ENCODE peak calls at places on chromosomes 2 and 18, in four cellular contexts. One of them, this sample, is unnamed.

GRCh38 chr18:23856466-23857175 is 157.9 kb upstream of the TTC39C start:
- DNase-seq in testis: no peak
- DNase-seq in AG04449: no peak
- DNase-seq in astrocyte of the spinal cord: peak; percentile 30
- DNase-seq in this sample: no peak

GRCh38 chr2:148546270-148546669 is 98.3 kb upstream of the EPC2 start:
- DNase-seq in testis: no peak
- DNase-seq in AG04449: no peak
- DNase-seq in astrocyte of the spinal cord: no peak
- DNase-seq in this sample: no peak

GRCh38 chr2:238775591-238775990 is 72.3 kb upstream of the TWIST2 start:
- DNase-seq in testis: no peak
- DNase-seq in AG04449: no peak
- DNase-seq in astrocyte of the spinal cord: no peak
- DNase-seq in this sample: no peak

GRCh38 chr2:43292851-43293743 is 66.7 kb upstream of the ZFP36L2 start:
- DNase-seq in testis: no peak
- DNase-seq in AG04449: no peak
- DNase-seq in astrocyte of the spinal cord: no peak
- DNase-seq in this sample: no peak

GRCh38 chr2:47437287-47437686 is 34.3 kb downstream of the MSH2 start:
- DNase-seq in testis: no peak
- DNase-seq in AG04449: no peak
- DNase-seq in astrocyte of the spinal cord: peak; percentile 53
- DNase-seq in this sample: no peak

GRCh38 chr18:79405019-79405780 is 9.5 kb downstream of the NFATC1 start:
- DNase-seq in testis: no peak
- DNase-seq in AG04449: no peak
- DNase-seq in astrocyte of the spinal cord: no peak
- DNase-seq in this sample: no peak

GRCh38 chr2:207148025-207148424 is 17.7 kb downstream of the KLF7 start:
- DNase-seq in testis: no peak
- DNase-seq in AG04449: no peak
- DNase-seq in astrocyte of the spinal cord: peak; percentile 23
- DNase-seq in this sample: no peak

GRCh38 chr2:139031722-139032121 is 251.5 kb upstream of the NXPH2 start:
- DNase-seq in testis: no peak
- DNase-seq in AG04449: no peak
- DNase-seq in astrocyte of the spinal cord: peak; percentile 17
- DNase-seq in this sample: no peak

GRCh38 chr2:20473128-20473527 is 26.3 kb downstream of the RHOB start:
- DNase-seq in testis: no peak
- DNase-seq in AG04449: no peak
- DNase-seq in astrocyte of the spinal cord: no peak
- DNase-seq in this sample: peak; percentile 52

GRCh38 chr18:36305375-36305774 is 7.9 kb downstream of the FHOD3 start:
- DNase-seq in testis: no peak
- DNase-seq in AG04449: no peak
- DNase-seq in astrocyte of the spinal cord: peak; percentile 37
- DNase-seq in this sample: no peak

GRCh38 chr2:11270891-11271290 is 73.5 kb downstream of the ROCK2 start:
- DNase-seq in testis: no peak
- DNase-seq in AG04449: peak; percentile 73
- DNase-seq in astrocyte of the spinal cord: peak; percentile 60
- DNase-seq in this sample: no peak

GRCh38 chr2:111702119-111702808 is 181.7 kb downstream of the ANAPC1 start:
- DNase-seq in testis: peak; percentile 26
- DNase-seq in AG04449: no peak
- DNase-seq in astrocyte of the spinal cord: peak; percentile 53
- DNase-seq in this sample: peak; percentile 75

GRCh38 chr18:40874233-40874632 is 1080.8 kb upstream of the PIK3C3 start:
- DNase-seq in testis: no peak
- DNase-seq in AG04449: no peak
- DNase-seq in astrocyte of the spinal cord: peak; percentile 34
- DNase-seq in this sample: no peak

GRCh38 chr2:239594772-239595608 is 194.2 kb upstream of the HDAC4 start:
- DNase-seq in testis: no peak
- DNase-seq in AG04449: no peak
- DNase-seq in astrocyte of the spinal cord: no peak
- DNase-seq in this sample: no peak

GRCh38 chr18:12308386-12309100 is 502 bp downstream of the TUBB6 start:
- DNase-seq in testis: peak; percentile 74
- DNase-seq in AG04449: no peak
- DNase-seq in astrocyte of the spinal cord: peak; percentile 89
- DNase-seq in this sample: peak; percentile 87

GRCh38 chr2:169131587-169132512 is 62.5 kb downstream of the DHRS9 start:
- DNase-seq in testis: no peak
- DNase-seq in AG04449: no peak
- DNase-seq in astrocyte of the spinal cord: peak; percentile 55
- DNase-seq in this sample: no peak

GRCh38 chr2:185802926-185803325 is 64.3 kb downstream of the FSIP2 start:
- DNase-seq in testis: no peak
- DNase-seq in AG04449: no peak
- DNase-seq in astrocyte of the spinal cord: no peak
- DNase-seq in this sample: no peak

GRCh38 chr2:179341152-179341866 is 76.7 kb upstream of the SESTD1 start:
- DNase-seq in testis: no peak
- DNase-seq in AG04449: no peak
- DNase-seq in astrocyte of the spinal cord: no peak
- DNase-seq in this sample: no peak

DNA sequence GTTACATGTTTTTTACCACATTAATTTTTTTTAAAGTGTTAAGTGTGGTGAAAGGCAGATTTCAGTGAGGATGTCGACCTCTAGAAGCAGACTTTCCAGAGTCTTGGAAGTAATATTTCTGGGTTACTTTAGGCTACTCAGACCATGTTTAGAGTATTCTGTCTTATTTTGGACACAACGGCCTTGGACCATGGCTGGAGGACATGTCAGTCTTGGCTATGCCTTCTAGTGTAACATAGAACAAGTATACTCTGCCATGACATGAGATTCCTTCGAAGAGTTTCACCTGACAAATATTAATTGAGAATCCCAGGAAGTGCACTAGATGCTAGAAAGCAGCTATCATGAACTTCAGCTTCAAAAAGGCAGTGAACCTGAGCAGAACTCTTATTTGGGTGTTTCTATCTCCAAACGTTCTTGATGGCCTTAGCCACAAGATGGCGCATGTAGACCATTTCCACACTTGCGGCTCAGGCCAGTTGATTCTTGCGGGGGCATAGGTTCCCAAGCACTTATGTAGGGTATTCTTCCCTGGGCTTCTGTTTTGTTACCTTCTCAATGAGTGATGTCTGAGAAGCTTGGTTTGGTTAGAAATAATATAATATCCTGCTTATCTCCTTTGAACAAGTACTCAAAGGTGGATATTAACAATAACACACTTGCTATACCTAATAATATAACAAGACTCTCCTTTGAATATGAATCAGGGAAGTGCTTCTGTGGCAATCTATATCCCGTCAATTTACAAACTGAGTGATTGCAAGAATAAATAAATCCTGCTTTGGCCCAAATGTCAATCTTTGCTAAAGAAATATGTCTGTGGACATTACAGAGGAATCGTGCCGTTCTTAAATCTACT is 62.0 kb downstream of the CACNB4 start:
- DNase-seq in testis: peak; percentile 88
- DNase-seq in AG04449: peak; percentile 16
- DNase-seq in astrocyte of the spinal cord: peak; percentile 75
- DNase-seq in this sample: peak; percentile 64
- TF ChIP-seq CTCF in testis: peak; percentile 60
- TF ChIP-seq CTCF in AG04449: peak; percentile 77
- TF ChIP-seq CTCF in astrocyte of the spinal cord: peak; percentile 80
- TF ChIP-seq CTCF in this sample: peak; percentile 79

DNA sequence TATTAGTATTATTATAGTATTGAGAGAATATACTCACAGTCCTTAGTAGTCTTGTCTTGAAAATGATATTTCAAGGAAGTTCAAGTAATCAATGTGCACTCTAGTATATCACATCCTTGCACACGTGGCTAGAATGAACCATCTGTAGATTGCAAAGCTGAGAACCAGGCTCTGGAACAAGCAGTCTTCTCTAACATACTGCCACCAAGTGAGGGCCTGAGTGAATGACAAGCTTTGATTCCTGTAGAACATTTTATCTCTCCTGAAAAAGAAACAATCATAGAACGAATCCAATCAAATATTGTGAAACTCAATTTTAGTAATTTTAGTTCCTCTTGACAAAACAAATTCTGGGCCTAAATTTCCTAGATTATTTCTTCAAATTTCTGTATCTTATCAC is 55.3 kb upstream of the SULT1C3 start:
- DNase-seq in testis: no peak
- DNase-seq in AG04449: no peak
- DNase-seq in astrocyte of the spinal cord: peak; percentile 12
- DNase-seq in this sample: no peak
- TF ChIP-seq CTCF in testis: no peak
- TF ChIP-seq CTCF in AG04449: peak; percentile 38
- TF ChIP-seq CTCF in astrocyte of the spinal cord: peak; percentile 52
- TF ChIP-seq CTCF in this sample: no peak

GRCh38 chr2:215415820-215416613 is 19.9 kb downstream of the FN1 start:
- DNase-seq in testis: no peak
- DNase-seq in AG04449: no peak
- DNase-seq in astrocyte of the spinal cord: no peak
- DNase-seq in this sample: no peak

GRCh38 chr2:215417400-215417951 is 18.4 kb downstream of the FN1 start:
- DNase-seq in testis: no peak
- DNase-seq in AG04449: no peak
- DNase-seq in astrocyte of the spinal cord: no peak
- DNase-seq in this sample: no peak

GRCh38 chr2:215418064-215418963 is 17.6 kb downstream of the FN1 start:
- DNase-seq in testis: no peak
- DNase-seq in AG04449: no peak
- DNase-seq in astrocyte of the spinal cord: no peak
- DNase-seq in this sample: no peak

GRCh38 chr2:215415218-215415617 is 20.6 kb downstream of the FN1 start:
- DNase-seq in testis: no peak
- DNase-seq in AG04449: no peak
- DNase-seq in astrocyte of the spinal cord: no peak
- DNase-seq in this sample: no peak

GRCh38 chr2:215416656-215417055 is 19.2 kb downstream of the FN1 start:
- DNase-seq in testis: no peak
- DNase-seq in AG04449: no peak
- DNase-seq in astrocyte of the spinal cord: no peak
- DNase-seq in this sample: no peak
- TF ChIP-seq CTCF in testis: no peak
- TF ChIP-seq CTCF in AG04449: no peak
- TF ChIP-seq CTCF in astrocyte of the spinal cord: no peak
- TF ChIP-seq CTCF in this sample: no peak

GRCh38 chr2:27261926-27262298 is 935 bp downstream of the SLC30A3 start:
- DNase-seq in testis: no peak
- DNase-seq in AG04449: no peak
- DNase-seq in astrocyte of the spinal cord: no peak
- DNase-seq in this sample: no peak

GRCh38 chr2:27264253-27264752 is 1.5 kb upstream of the SLC30A3 start:
- DNase-seq in testis: no peak
- DNase-seq in AG04449: no peak
- DNase-seq in astrocyte of the spinal cord: no peak
- DNase-seq in this sample: no peak

GRCh38 chr2:27261241-27261925 is 1.5 kb downstream of the SLC30A3 start:
- DNase-seq in testis: no peak
- DNase-seq in AG04449: no peak
- DNase-seq in astrocyte of the spinal cord: no peak
- DNase-seq in this sample: no peak

GRCh38 chr2:27263287-27264252 is 723 bp upstream of the SLC30A3 start:
- DNase-seq in testis: no peak
- DNase-seq in AG04449: no peak
- DNase-seq in astrocyte of the spinal cord: no peak
- DNase-seq in this sample: no peak

GRCh38 chr2:27262379-27263286 is at the start of gene SLC30A3:
- DNase-seq in testis: peak; percentile 92
- DNase-seq in AG04449: no peak
- DNase-seq in astrocyte of the spinal cord: no peak
- DNase-seq in this sample: peak; percentile 65
- TF ChIP-seq CTCF in testis: no peak
- TF ChIP-seq CTCF in AG04449: peak; percentile 12
- TF ChIP-seq CTCF in astrocyte of the spinal cord: no peak
- TF ChIP-seq CTCF in this sample: no peak

GRCh38 chr2:220296174-220296573 is 668.7 kb downstream of the SLC4A3 start:
- DNase-seq in testis: no peak
- DNase-seq in AG04449: no peak
- DNase-seq in astrocyte of the spinal cord: no peak
- DNase-seq in this sample: no peak
- TF ChIP-seq CTCF in testis: no peak
- TF ChIP-seq CTCF in AG04449: no peak
- TF ChIP-seq CTCF in astrocyte of the spinal cord: no peak
- TF ChIP-seq CTCF in this sample: no peak

DNA sequence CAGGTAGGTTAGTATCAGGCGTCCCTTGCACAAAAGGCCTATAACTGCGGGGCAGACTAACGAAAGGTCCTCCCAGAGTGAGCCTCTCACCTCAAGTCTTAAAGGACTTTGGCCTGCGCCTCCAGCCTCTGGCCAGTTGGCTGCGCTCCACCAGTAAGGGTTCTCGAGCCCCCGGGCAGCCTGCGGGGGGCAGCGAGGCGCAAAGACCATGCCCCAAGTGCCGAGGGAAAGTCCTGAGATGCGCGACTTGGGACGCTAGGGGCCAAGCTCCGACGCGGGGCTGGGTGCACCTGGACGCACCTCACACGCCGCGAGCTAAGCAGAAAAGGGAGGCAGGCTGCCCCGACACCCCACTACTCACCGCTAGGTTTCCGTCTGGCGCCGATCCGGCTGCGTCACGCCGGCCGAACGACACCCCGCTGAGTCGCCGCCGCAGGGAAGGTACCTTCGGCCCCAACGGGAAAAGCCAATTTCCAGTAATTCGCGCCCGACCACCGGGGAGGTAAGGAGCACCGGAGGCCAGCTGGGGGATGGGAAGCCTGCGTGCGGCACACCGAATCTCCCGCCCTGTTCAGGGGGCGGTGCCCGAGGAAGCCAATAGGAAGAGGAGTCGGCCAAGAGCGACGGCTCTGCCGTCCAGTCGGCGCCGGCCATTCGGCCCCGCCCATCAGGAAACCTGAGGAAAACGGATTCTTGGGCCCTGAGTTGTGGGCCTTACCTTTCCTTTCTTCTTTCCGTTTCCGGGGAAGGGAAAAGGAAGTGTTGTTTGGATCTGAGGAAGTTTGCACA is at the start of gene ORC2:
- DNase-seq in testis: peak; percentile 97
- DNase-seq in AG04449: peak; percentile 67
- DNase-seq in astrocyte of the spinal cord: peak; percentile 96
- DNase-seq in this sample: peak; percentile 95
- TF ChIP-seq CTCF in testis: peak; percentile 39
- TF ChIP-seq CTCF in AG04449: peak; percentile 55
- TF ChIP-seq CTCF in astrocyte of the spinal cord: peak; percentile 54
- TF ChIP-seq CTCF in this sample: peak; percentile 82

GRCh38 chr2:205903549-205904129 is 182.3 kb downstream of the INO80D start:
- DNase-seq in testis: peak; percentile 65
- DNase-seq in AG04449: no peak
- DNase-seq in astrocyte of the spinal cord: no peak
- DNase-seq in this sample: peak; percentile 65
- TF ChIP-seq CTCF in testis: peak; percentile 20
- TF ChIP-seq CTCF in AG04449: peak; percentile 17
- TF ChIP-seq CTCF in astrocyte of the spinal cord: peak; percentile 25
- TF ChIP-seq CTCF in this sample: peak; percentile 60